ENCODE peak calls at places on chromosome 13, in nine cellular contexts. L is left lung; H is fibroblast of pulmonary artery; S is bronchial epithelial cell; W is psoas muscle; F is cardiac fibroblast; N is CD8-positive, alpha-beta memory T cell; Y is endothelial cell of umbilical vein; U is tibial nerve. A is an unnamed sample.
A peak's percentile ranks its signal among the peaks of the same experiment; 100 is the strongest.

GRCh38 chr13:83879431-83880171 is 2.7 kb downstream of the SLITRK1 start:
- DNase-seq in L (no peak), H (no peak), S (no peak), W (no peak), F (no peak), N (no peak), Y (no peak), U (no peak), A (no peak)

GRCh38 chr13:27952931-27953670 is 16.0 kb downstream of the CDX2 start:
- DNase-seq in L (no peak), H (no peak), S (no peak), W (no peak), F (no peak), N (no peak), Y (no peak), U (no peak), A (no peak)

GRCh38 chr13:39897636-39898035 is 242.2 kb downstream of the COG6 start:
- DNase-seq in L (no peak), H (peak; percentile 63), S (no peak), W (no peak), F (peak; percentile 48), N (no peak), Y (no peak), U (no peak), A (no peak)

GRCh38 chr13:88376762-88377388 is 705.7 kb downstream of the SLITRK5 start:
- DNase-seq in L (no peak), H (no peak), S (peak; percentile 64), W (no peak), F (no peak), N (no peak), Y (no peak), U (no peak), A (no peak)

GRCh38 chr13:78680064-78680463 is 21.1 kb upstream of the OBI1 start:
- DNase-seq in L (no peak), H (no peak), S (no peak), W (no peak), F (no peak), N (no peak), Y (no peak), U (no peak), A (no peak)

GRCh38 chr13:101520672-101521071 is 68.2 kb downstream of the ITGBL1 start:
- DNase-seq in L (no peak), H (peak; percentile 53), S (peak; percentile 76), W (no peak), F (peak; percentile 38), N (peak; percentile 27), Y (peak; percentile 48), U (no peak), A (peak; percentile 15)

GRCh38 chr13:28447206-28447605 is 47.7 kb downstream of the FLT1 start:
- DNase-seq in L (no peak), H (no peak), S (no peak), W (no peak), F (no peak), N (no peak), Y (no peak), U (no peak), A (no peak)

GRCh38 chr13:28553971-28554370 is 59.0 kb upstream of the FLT1 start:
- DNase-seq in L (no peak), H (no peak), S (no peak), W (no peak), F (no peak), N (no peak), Y (no peak), U (no peak), A (no peak)

GRCh38 chr13:84137292-84137691 is 255.0 kb upstream of the SLITRK1 start:
- DNase-seq in L (no peak), H (no peak), S (no peak), W (no peak), F (no peak), N (peak; percentile 79), Y (no peak), U (no peak), A (no peak)

GRCh38 chr13:71624641-71625040 is 242.4 kb downstream of the DACH1 start:
- DNase-seq in L (no peak), H (no peak), S (no peak), W (no peak), F (no peak), N (no peak), Y (peak; percentile 48), U (no peak), A (no peak)

GRCh38 chr13:39490136-39490535 is 112.9 kb downstream of the LHFPL6 start:
- DNase-seq in L (no peak), H (no peak), S (no peak), W (no peak), F (no peak), N (no peak), Y (no peak), U (no peak), A (no peak)

GRCh38 chr13:90281709-90282108 is 1065.8 kb upstream of the MIR17HG start:
- DNase-seq in L (no peak), H (no peak), S (no peak), W (no peak), F (no peak), N (no peak), Y (no peak), U (no peak), A (no peak)

GRCh38 chr13:91406619-91407018 is 8.2 kb downstream of the GPC5 start:
- DNase-seq in L (no peak), H (peak; percentile 61), S (peak; percentile 36), W (no peak), F (peak; percentile 57), N (peak; percentile 5), Y (peak; percentile 56), U (no peak), A (no peak)

DNA sequence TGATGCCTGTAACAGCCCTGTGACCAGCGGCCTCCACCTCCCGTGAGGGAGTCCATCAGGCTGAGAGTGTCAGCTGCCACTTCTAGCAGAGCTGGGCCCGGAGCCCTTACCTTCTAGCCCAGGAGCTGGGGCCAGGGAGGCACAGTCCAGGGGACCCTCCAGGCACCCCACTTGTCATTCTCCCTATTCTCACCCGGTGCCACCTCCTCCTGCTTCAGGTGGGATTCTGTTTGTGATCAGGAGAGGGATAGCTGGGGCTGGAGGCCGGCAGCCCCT is 4.1 kb downstream of the RASA3 start:
- DNase-seq in L (no peak), H (no peak), S (no peak), W (peak; percentile 55), F (no peak), N (no peak), Y (no peak), U (no peak), A (no peak)
- H3K4me3 ChIP-seq in L (peak overlapping the region; percentile 36), H (no peak overlapping the region), S (no peak overlapping the region), W (peak overlapping the region; percentile 82), F (peak overlapping the region; percentile 38), N (peak overlapping the region; percentile 89), Y (no peak overlapping the region), U (peak overlapping the region; percentile 38), A (peak overlapping the region; percentile 93)

GRCh38 chr13:41130356-41130755 is 2.2 kb downstream of the KBTBD6 start:
- DNase-seq in L (no peak), H (no peak), S (no peak), W (no peak), F (no peak), N (no peak), Y (no peak), U (no peak), A (no peak)
- H3K4me3 ChIP-seq in L (peak overlapping the region; percentile 1), H (no peak overlapping the region), S (no peak overlapping the region), W (peak overlapping the region; percentile 85), F (no peak overlapping the region), N (peak overlapping the region; percentile 53), Y (no peak overlapping the region), U (no peak overlapping the region), A (peak overlapping the region; percentile 37)

GRCh38 chr13:29935309-29935981 is 85.0 kb upstream of the UBL3 start:
- DNase-seq in L (no peak), H (no peak), S (no peak), W (no peak), F (no peak), N (peak; percentile 84), Y (no peak), U (no peak), A (no peak)

GRCh38 chr13:29937836-29938235 is 87.4 kb upstream of the UBL3 start:
- DNase-seq in L (no peak), H (no peak), S (no peak), W (no peak), F (no peak), N (peak; percentile 25), Y (no peak), U (no peak), A (no peak)

GRCh38 chr13:29937379-29937778 is 87.0 kb upstream of the UBL3 start:
- DNase-seq in L (no peak), H (no peak), S (no peak), W (no peak), F (no peak), N (no peak), Y (no peak), U (no peak), A (no peak)

GRCh38 chr13:29936051-29936813 is 85.8 kb upstream of the UBL3 start:
- DNase-seq in L (no peak), H (no peak), S (no peak), W (no peak), F (no peak), N (no peak), Y (no peak), U (no peak), A (no peak)

GRCh38 chr13:29936961-29937360 is 86.5 kb upstream of the UBL3 start:
- DNase-seq in L (no peak), H (no peak), S (no peak), W (no peak), F (no peak), N (peak; percentile 26), Y (no peak), U (no peak), A (no peak)
- H3K4me3 ChIP-seq in L (no peak overlapping the region), H (no peak overlapping the region), S (no peak overlapping the region), W (no peak overlapping the region), F (no peak overlapping the region), N (peak overlapping the region; percentile 66), Y (no peak overlapping the region), U (no peak overlapping the region), A (no peak overlapping the region)

GRCh38 chr13:43074824-43075510 is 51.6 kb downstream of the DNAJC15 start:
- DNase-seq in L (no peak), H (no peak), S (no peak), W (no peak), F (no peak), N (no peak), Y (no peak), U (no peak), A (no peak)
- H3K4me3 ChIP-seq in L (no peak overlapping the region), H (no peak overlapping the region), S (no peak overlapping the region), W (no peak overlapping the region), F (no peak overlapping the region), N (no peak overlapping the region), Y (no peak overlapping the region), U (no peak overlapping the region), A (no peak overlapping the region)